ENCODE peak calls at places on chromosomes 3 and 15, in nine cellular contexts. H is NCI-H1105; S is activated CD4-positive, alpha-beta T cell treated with anti-CD3 and anti-CD28 coated beads, Interleukin-2, amount 10 ng/mL, durations not matched to agents 7 days and 5 days; W is NCI-H524; E is NCI-H748 treated with DMSO at 0.1 percent for 48 hours; V is glutamatergic neuron; D is B cell; X is activated T-helper 9 cell treated with anti-CD3 and anti-CD28 coated beads, Interleukin-2, amount 50 U/mL, for 16 hours; N is adrenal gland. U is an unnamed sample.

GRCh38 chr15:85276921-85277320 is 103.5 kb upstream of the AKAP13 start:
- DNase-seq in W (no peak), E (no peak), D (no peak), S (no peak), H (no peak), N (no peak), V (no peak), X (no peak), U (no peak)

GRCh38 chr15:63630036-63630751 is 33.0 kb downstream of the FBXL22 start:
- DNase-seq in S (no peak), X (no peak), N (no peak), H (no peak), V (no peak), W (no peak), E (no peak), D (no peak), U (no peak)

GRCh38 chr3:126891791-126892190 is 91.1 kb upstream of the PLXNA1 start:
- DNase-seq in H (no peak), E (no peak), N (no peak), D (no peak), V (no peak), X (no peak), W (no peak), S (no peak), U (no peak)

GRCh38 chr3:8497582-8497981 is 4.0 kb upstream of the LMCD1 start:
- DNase-seq in D (no peak), N (no peak), W (no peak), E (no peak), S (no peak), H (no peak), V (no peak), X (no peak), U (no peak)

GRCh38 chr3:114764056-114764492 is 383.0 kb downstream of the ZBTB20 start:
- DNase-seq in N (no peak), V (no peak), E (no peak), S (no peak), W (no peak), X (no peak), H (no peak), D (no peak), U (no peak)

GRCh38 chr15:68783226-68784054 is 37.3 kb downstream of the ANP32A start:
- DNase-seq in E (peak; percentile 1), H (no peak), S (peak; percentile 67), V (no peak), X (peak; percentile 40), D (peak; percentile 77), W (peak; percentile 43), N (peak; percentile 56), U (peak; percentile 74)

GRCh38 chr3:171783626-171784025 is 26.7 kb downstream of the PLD1 start:
- DNase-seq in V (no peak), E (no peak), W (peak; percentile 11), S (no peak), D (no peak), H (no peak), N (no peak), X (no peak), U (no peak)

GRCh38 chr15:74322558-74323180 is 44.8 kb downstream of the CYP11A1 start:
- DNase-seq in D (peak; percentile 67), S (peak; percentile 63), V (peak; percentile 85), W (peak; percentile 78), X (peak; percentile 26), N (peak; percentile 83), H (no peak), E (peak; percentile 26), U (peak; percentile 66)

GRCh38 chr3:9980251-9980650 is 6.4 kb downstream of the EMC3 start:
- DNase-seq in D (no peak), E (no peak), H (no peak), N (no peak), S (no peak), X (no peak), W (no peak), V (no peak), U (no peak)

GRCh38 chr3:49316696-49317457 is 23.0 kb downstream of the USP4 start:
- DNase-seq in X (no peak), S (no peak), W (no peak), E (no peak), V (no peak), H (no peak), N (no peak), D (no peak), U (no peak)

GRCh38 chr15:52240166-52240565 is 49.0 kb upstream of the GNB5 start:
- DNase-seq in X (no peak), H (no peak), N (no peak), S (no peak), W (no peak), D (no peak), E (no peak), V (no peak), U (no peak)

GRCh38 chr15:47586653-47587224 is 130.6 kb upstream of the SEMA6D start:
- DNase-seq in W (peak; percentile 47), N (no peak), X (no peak), E (no peak), S (no peak), H (peak; percentile 83), D (no peak), V (no peak), U (no peak)

GRCh38 chr3:64505419-64505818 is 182.4 kb downstream of the ADAMTS9 start:
- DNase-seq in E (no peak), V (no peak), D (no peak), W (no peak), S (no peak), H (no peak), N (no peak), X (no peak), U (no peak)

GRCh38 chr15:31160297-31160696 is 58.8 kb upstream of the TRPM1 start:
- DNase-seq in V (no peak), N (no peak), D (no peak), S (no peak), W (no peak), X (no peak), H (no peak), E (no peak), U (no peak)

GRCh38 chr3:171129827-171130226 is 103.3 kb upstream of the SLC2A2 start:
- DNase-seq in W (no peak), H (no peak), X (no peak), E (no peak), D (no peak), V (no peak), N (no peak), S (no peak), U (no peak)

GRCh38 chr15:76565366-76565765 is 228.8 kb downstream of the ISL2 start:
- DNase-seq in H (no peak), X (no peak), E (no peak), N (no peak), D (no peak), S (no peak), V (no peak), W (no peak), U (no peak)

GRCh38 chr3:14789640-14790285 is 29.0 kb upstream of the FGD5 start:
- DNase-seq in V (no peak), H (no peak), N (no peak), X (no peak), S (no peak), D (no peak), W (no peak), E (no peak), U (no peak)

GRCh38 chr3:54572197-54572895 is 355.5 kb downstream of the LRTM1 start:
- DNase-seq in N (no peak), D (no peak), S (no peak), E (no peak), V (no peak), X (no peak), W (no peak), H (no peak), U (no peak)

GRCh38 chr3:58066842-58067241 is 58.6 kb downstream of the FLNB start:
- DNase-seq in D (no peak), S (no peak), E (no peak), N (no peak), V (no peak), X (no peak), H (no peak), W (no peak), U (no peak)

GRCh38 chr15:60362318-60363023 is 35.3 kb downstream of the ANXA2 start:
- DNase-seq in W (peak; percentile 77), X (no peak), S (peak; percentile 47), N (no peak), V (no peak), E (no peak), H (no peak), D (no peak), U (no peak)

GRCh38 chr3:26653811-26654379 is 31.3 kb downstream of the LRRC3B start:
- DNase-seq in N (no peak), X (no peak), W (no peak), E (no peak), D (no peak), H (no peak), V (no peak), S (no peak), U (no peak)

GRCh38 chr15:64163662-64164362 is 990 bp upstream of the PPIB start:
- DNase-seq in S (peak; percentile 29), V (no peak), X (no peak), H (no peak), D (no peak), W (no peak), N (peak; percentile 73), E (no peak), U (no peak)

GRCh38 chr15:78873796-78874761 is 1.4 kb downstream of the MORF4L1 start:
- DNase-seq in S (peak; percentile 56), W (peak; percentile 27), E (no peak), V (no peak), N (peak; percentile 50), X (no peak), H (no peak), D (peak; percentile 44), U (peak; percentile 34)

GRCh38 chr15:25850154-25851111 is 12.7 kb downstream of the ATP10A start:
- DNase-seq in N (peak; percentile 72), W (peak; percentile 9), E (peak; percentile 0), V (no peak), X (peak; percentile 56), D (peak; percentile 78), S (peak; percentile 75), H (no peak), U (peak; percentile 48)

GRCh38 chr3:159322322-159322939 is 520.6 kb downstream of the MFSD1 start:
- DNase-seq in E (no peak), N (peak; percentile 45), X (no peak), D (peak; percentile 5), H (no peak), S (peak; percentile 16), V (peak; percentile 84), W (peak; percentile 17), U (peak; percentile 36)

GRCh38 chr15:38112406-38112805 is 140.2 kb upstream of the SPRED1 start:
- DNase-seq in V (no peak), W (no peak), N (no peak), H (no peak), E (no peak), X (no peak), D (no peak), S (no peak), U (no peak)

GRCh38 chr3:154898916-154899315 is 181.2 kb upstream of the MME start:
- DNase-seq in E (no peak), H (no peak), V (no peak), D (no peak), X (no peak), W (no peak), S (no peak), N (no peak), U (no peak)

GRCh38 chr3:44098666-44099065 is 143.0 kb upstream of the TOPAZ1 start:
- DNase-seq in D (no peak), S (no peak), X (no peak), E (no peak), V (no peak), H (no peak), W (no peak), N (no peak), U (no peak)

GRCh38 chr3:3753416-3753815 is 45.8 kb upstream of the LRRN1 start:
- DNase-seq in W (peak; percentile 62), E (no peak), X (no peak), H (no peak), N (no peak), S (no peak), D (no peak), V (no peak), U (no peak)

GRCh38 chr3:184154909-184155643 is at the start of gene DVL3:
- DNase-seq in E (peak; percentile 12), X (peak; percentile 30), H (peak; percentile 56), S (peak; percentile 34), N (peak; percentile 65), D (peak; percentile 74), W (peak; percentile 75), V (peak; percentile 70), U (peak; percentile 82)

GRCh38 chr15:93929375-93930094 is 301.8 kb upstream of the MCTP2 start:
- DNase-seq in H (no peak), N (peak; percentile 43), E (no peak), X (no peak), W (no peak), V (no peak), D (no peak), S (no peak), U (no peak)